ENCODE peak calls at places on chromosomes 2 and 18, in nine cellular contexts. V is IMR-90, Q is HL-60, D is AG10803, N is GM20000, E is heart left ventricle, J is GM12865, A is A673, F is kidney. C is an unnamed sample.

GRCh38 chr2:151374426-151374825 is 17.0 kb downstream of the TNFAIP6 start:
- DNase-seq in V (peak), Q (no peak), D (peak), N (peak), E (no peak), J (peak), A (peak), F (no peak), C (peak)

GRCh38 chr2:72153924-72154323 is 6.3 kb upstream of the CYP26B1 start:
- DNase-seq in V (no peak), Q (no peak), D (no peak), N (no peak), E (no peak), J (no peak), A (no peak), F (no peak), C (no peak)

GRCh38 chr2:199471443-199472057 is 13.8 kb upstream of the SATB2 start:
- DNase-seq in V (peak), Q (peak), D (peak), N (peak), E (no peak), J (peak), A (peak), F (peak), C (peak)

GRCh38 chr2:18455256-18455862 is 105.1 kb downstream of the RDH14 start:
- DNase-seq in V (peak), Q (no peak), D (peak), N (no peak), E (no peak), J (no peak), A (no peak), F (peak), C (peak)

GRCh38 chr18:64777561-64777960 is 628.7 kb upstream of the LINC00305 start:
- DNase-seq in V (no peak), Q (no peak), D (no peak), N (no peak), E (no peak), J (no peak), A (no peak), F (no peak), C (no peak)

GRCh38 chr18:6624271-6624670 is 105.2 kb upstream of the ARHGAP28 start:
- DNase-seq in V (peak), Q (no peak), D (peak), N (no peak), E (no peak), J (no peak), A (no peak), F (no peak), C (peak)

GRCh38 chr2:173059941-173060575 is 15.6 kb upstream of the MAP3K20 start:
- DNase-seq in V (peak), Q (no peak), D (peak), N (no peak), E (no peak), J (no peak), A (no peak), F (no peak), C (peak)

GRCh38 chr2:15938803-15939555 is 1.4 kb upstream of the MYCN start:
- DNase-seq in V (no peak), Q (no peak), D (no peak), N (no peak), E (no peak), J (no peak), A (no peak), F (no peak), C (no peak)

GRCh38 chr2:137118140-137118539 is 352.8 kb downstream of the THSD7B start:
- DNase-seq in V (no peak), Q (no peak), D (peak), N (no peak), E (no peak), J (no peak), A (no peak), F (no peak), C (peak)

GRCh38 chr2:869357-869871 is 81.2 kb upstream of the SNTG2 start:
- DNase-seq in V (no peak), Q (no peak), D (no peak), N (no peak), E (no peak), J (no peak), A (no peak), F (no peak), C (no peak)

GRCh38 chr2:110806053-110806452 is 73.7 kb downstream of the ACOXL start:
- DNase-seq in V (no peak), Q (no peak), D (no peak), N (peak), E (no peak), J (peak), A (no peak), F (no peak), C (no peak)

GRCh38 chr2:165283342-165283741 is 44.1 kb downstream of the SCN2A start:
- DNase-seq in V (no peak), Q (no peak), D (no peak), N (no peak), E (no peak), J (no peak), A (no peak), F (no peak), C (no peak)

GRCh38 chr18:53441761-53442414 is 782.6 kb downstream of the MBD2 start:
- DNase-seq in V (no peak), Q (no peak), D (no peak), N (no peak), E (no peak), J (no peak), A (peak), F (no peak), C (no peak)

GRCh38 chr2:130846686-130847375 is 10.1 kb downstream of the ARHGEF4 start:
- DNase-seq in V (peak), Q (no peak), D (no peak), N (no peak), E (no peak), J (no peak), A (no peak), F (peak), C (peak)

GRCh38 chr2:104120144-104120543 is 733.8 kb upstream of the POU3F3 start:
- DNase-seq in V (no peak), Q (no peak), D (no peak), N (no peak), E (no peak), J (no peak), A (no peak), F (no peak), C (no peak)

GRCh38 chr2:100199421-100199820 is 57.0 kb upstream of the AFF3 start:
- DNase-seq in V (no peak), Q (no peak), D (no peak), N (no peak), E (no peak), J (no peak), A (no peak), F (no peak), C (no peak)

GRCh38 chr2:112133344-112133743 is 4.8 kb upstream of the FBLN7 start:
- DNase-seq in V (no peak), Q (no peak), D (no peak), N (no peak), E (no peak), J (no peak), A (no peak), F (no peak), C (no peak)

GRCh38 chr2:218711550-218711929 is 905 bp downstream of the TTLL4 start:
- DNase-seq in V (peak), Q (no peak), D (peak), N (no peak), E (no peak), J (no peak), A (peak), F (no peak), C (no peak)

GRCh38 chr18:3121256-3121655 is 98.5 kb downstream of the MYOM1 start:
- DNase-seq in V (no peak), Q (no peak), D (no peak), N (no peak), E (no peak), J (peak), A (no peak), F (no peak), C (peak)

GRCh38 chr2:121242976-121243375 is 42.0 kb downstream of the TFCP2L1 start:
- DNase-seq in V (no peak), Q (no peak), D (no peak), N (no peak), E (no peak), J (no peak), A (no peak), F (peak), C (no peak)

GRCh38 chr2:11532434-11533055 is 1.3 kb upstream of the GREB1 start:
- DNase-seq in V (peak), Q (no peak), D (peak), N (no peak), E (no peak), J (peak), A (no peak), F (no peak), C (peak)

GRCh38 chr2:29314816-29315571 is 199.8 kb downstream of the CLIP4 start:
- DNase-seq in V (no peak), Q (peak), D (peak), N (peak), E (no peak), J (peak), A (peak), F (no peak), C (no peak)

GRCh38 chr18:777021-777420 is 35.0 kb downstream of the YES1 start:
- DNase-seq in V (peak), Q (no peak), D (peak), N (no peak), E (no peak), J (no peak), A (no peak), F (no peak), C (peak)

GRCh38 chr2:72793798-72794447 is 31.9 kb downstream of the EXOC6B start:
- DNase-seq in V (peak), Q (no peak), D (peak), N (no peak), E (peak), J (no peak), A (peak), F (no peak), C (peak)

GRCh38 chr18:31618801-31619200 is 27.1 kb downstream of the TTR start:
- DNase-seq in V (no peak), Q (no peak), D (no peak), N (no peak), E (no peak), J (no peak), A (no peak), F (no peak), C (no peak)

GRCh38 chr2:174124171-174124570 is 124.2 kb downstream of the OLA1 start:
- DNase-seq in V (peak), Q (no peak), D (no peak), N (no peak), E (no peak), J (peak), A (peak), F (no peak), C (no peak)

GRCh38 chr2:156565066-156565710 is 129.0 kb downstream of the GPD2 start:
- DNase-seq in V (peak), Q (no peak), D (peak), N (no peak), E (no peak), J (no peak), A (no peak), F (no peak), C (peak)

GRCh38 chr2:54942373-54942772 is 107.9 kb downstream of the RTN4 start:
- DNase-seq in V (no peak), Q (no peak), D (no peak), N (no peak), E (no peak), J (no peak), A (no peak), F (no peak), C (no peak)

GRCh38 chr2:191165190-191165643 is 14.4 kb upstream of the STAT4 start:
- DNase-seq in V (peak), Q (no peak), D (peak), N (peak), E (no peak), J (peak), A (peak), F (no peak), C (peak)

GRCh38 chr2:82084679-82085392 is 1780.3 kb upstream of the LRRTM1 start:
- DNase-seq in V (no peak), Q (no peak), D (no peak), N (no peak), E (no peak), J (no peak), A (no peak), F (no peak), C (no peak)

GRCh38 chr2:84487298-84487996 is 28.4 kb upstream of the SUCLG1 start:
- DNase-seq in V (peak), Q (no peak), D (peak), N (no peak), E (no peak), J (no peak), A (no peak), F (no peak), C (no peak)

DNA sequence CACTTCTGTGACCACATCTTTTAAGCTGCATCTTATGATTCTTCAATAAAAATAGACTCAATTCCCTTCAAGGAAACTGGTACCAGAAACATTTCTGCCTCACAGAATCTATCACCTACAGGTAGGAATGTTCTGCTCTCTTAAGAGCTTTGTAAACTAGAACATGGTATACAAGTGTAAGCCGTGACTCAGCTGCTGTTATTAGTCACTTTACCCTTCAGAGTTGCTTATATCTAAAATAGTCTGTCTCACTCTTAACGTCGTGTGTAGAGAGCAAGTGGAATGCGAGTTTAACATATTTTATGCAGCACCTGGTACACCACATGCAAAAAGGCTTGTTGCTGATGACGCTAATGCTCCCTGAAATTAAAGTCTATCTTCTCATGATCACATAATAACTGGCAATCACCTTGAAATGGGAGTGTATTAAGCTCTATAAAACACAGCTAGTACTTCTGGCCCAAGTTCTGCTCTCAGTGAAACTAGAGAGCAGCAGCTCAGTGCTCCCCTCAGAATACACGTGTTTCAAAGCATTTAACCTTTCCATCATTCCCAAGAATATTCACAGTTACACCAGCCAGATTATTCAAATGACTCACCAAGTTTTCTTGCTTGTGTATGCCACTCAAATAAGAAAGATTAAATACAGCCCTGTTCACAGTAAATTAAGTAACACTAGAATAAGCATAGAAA is 420.0 kb downstream of the ZEB2 start:
- DNase-seq in V (peak), Q (no peak), D (peak), N (no peak), E (no peak), J (no peak), A (no peak), F (no peak), C (peak)
- TF ChIP-seq CTCF in V (peak), Q (no peak), D (no peak), N (no peak), E (no peak), J (no peak), A (no peak), F (no peak), C (peak)

GRCh38 chr2:19809206-19809605 is 92.6 kb downstream of the TTC32 start:
- DNase-seq in V (no peak), Q (no peak), D (no peak), N (no peak), E (no peak), J (no peak), A (no peak), F (no peak), C (no peak)
- TF ChIP-seq CTCF in V (no peak), Q (no peak), D (no peak), N (no peak), E (no peak), J (no peak), A (no peak), F (no peak), C (no peak)

GRCh38 chr18:55783921-55784320 is 195.9 kb upstream of the TCF4 start:
- DNase-seq in V (no peak), Q (no peak), D (no peak), N (no peak), E (no peak), J (no peak), A (no peak), F (no peak), C (no peak)

GRCh38 chr18:55779711-55780590 is 192.0 kb upstream of the TCF4 start:
- DNase-seq in V (peak), Q (no peak), D (peak), N (peak), E (peak), J (peak), A (peak), F (peak), C (no peak)

GRCh38 chr18:55780591-55781071 is 192.6 kb upstream of the TCF4 start:
- DNase-seq in V (peak), Q (no peak), D (peak), N (peak), E (no peak), J (no peak), A (no peak), F (no peak), C (no peak)

GRCh38 chr18:55779461-55779710 is 191.4 kb upstream of the TCF4 start:
- DNase-seq in V (no peak), Q (no peak), D (peak), N (no peak), E (no peak), J (peak), A (peak), F (no peak), C (no peak)

GRCh38 chr18:55781481-55781957 is 193.5 kb upstream of the TCF4 start:
- DNase-seq in V (peak), Q (peak), D (peak), N (peak), E (peak), J (peak), A (peak), F (no peak), C (peak)
- TF ChIP-seq CTCF in V (peak), Q (peak), D (peak), N (no peak), E (peak), J (peak), A (peak), F (peak), C (peak)

GRCh38 chr18:41537666-41538065 is 417.4 kb upstream of the PIK3C3 start:
- DNase-seq in V (no peak), Q (no peak), D (no peak), N (no peak), E (no peak), J (no peak), A (no peak), F (no peak), C (no peak)

GRCh38 chr18:41530959-41531358 is 424.1 kb upstream of the PIK3C3 start:
- DNase-seq in V (no peak), Q (no peak), D (no peak), N (no peak), E (no peak), J (no peak), A (no peak), F (no peak), C (no peak)

GRCh38 chr18:41529093-41529492 is 425.9 kb upstream of the PIK3C3 start:
- DNase-seq in V (no peak), Q (no peak), D (no peak), N (no peak), E (no peak), J (no peak), A (peak), F (no peak), C (no peak)

GRCh38 chr18:41532344-41533086 is 422.5 kb upstream of the PIK3C3 start:
- DNase-seq in V (peak), Q (no peak), D (no peak), N (no peak), E (no peak), J (no peak), A (peak), F (no peak), C (no peak)
- TF ChIP-seq CTCF in V (peak), Q (no peak), D (no peak), N (no peak), E (peak), J (no peak), A (peak), F (no peak), C (peak)

DNA sequence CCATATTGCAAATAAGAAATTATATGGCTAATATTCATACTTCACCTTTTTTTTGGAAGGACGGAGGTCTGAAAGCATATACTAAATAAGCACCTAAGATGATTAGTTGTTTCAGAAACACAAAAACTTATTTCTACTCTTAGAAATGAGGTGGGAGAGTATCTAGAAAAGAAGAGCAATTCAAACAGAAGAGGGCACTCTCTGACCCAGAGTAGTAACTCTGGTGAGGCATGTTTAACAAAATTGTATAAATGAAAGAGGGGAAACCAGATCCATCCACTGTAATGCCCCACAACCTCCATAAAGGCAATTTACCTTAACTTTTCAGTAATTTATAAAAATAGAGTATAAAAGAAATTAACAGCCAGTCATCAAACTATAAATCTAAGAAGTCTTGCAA is 669.6 kb upstream of the VRK2 start:
- DNase-seq in V (no peak), Q (peak), D (peak), N (no peak), E (no peak), J (no peak), A (peak), F (no peak), C (no peak)
- TF ChIP-seq CTCF in V (peak), Q (no peak), D (peak), N (peak), E (no peak), J (no peak), A (peak), F (no peak), C (peak)

GRCh38 chr2:240429872-240430491 is 5.5 kb upstream of the GPC1 start:
- DNase-seq in V (no peak), Q (no peak), D (no peak), N (no peak), E (peak), J (no peak), A (no peak), F (peak), C (no peak)
- TF ChIP-seq CTCF in V (no peak), Q (no peak), D (no peak), N (no peak), E (no peak), J (no peak), A (no peak), F (no peak), C (no peak)

DNA sequence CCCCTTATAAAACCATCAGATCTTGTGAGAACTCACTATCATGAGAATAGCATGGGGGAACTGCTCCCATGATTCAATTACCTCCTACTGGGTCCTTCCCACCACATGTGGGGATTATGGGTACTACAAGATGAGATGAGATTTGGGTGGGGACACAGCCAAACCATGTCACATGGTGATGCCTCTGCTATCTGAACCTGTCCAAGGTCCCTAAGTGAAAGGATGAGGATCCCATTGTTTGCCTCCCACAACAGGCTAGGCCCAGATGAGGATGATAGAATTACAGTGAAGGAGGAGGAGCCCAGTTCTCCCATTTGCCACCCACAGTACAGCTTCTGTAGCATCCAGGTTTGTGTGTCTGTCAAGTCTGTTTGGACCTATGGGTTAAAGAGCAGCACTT is 65.4 kb downstream of the PRKCE start:
- DNase-seq in V (no peak), Q (no peak), D (no peak), N (no peak), E (no peak), J (no peak), A (no peak), F (no peak), C (no peak)
- TF ChIP-seq CTCF in V (no peak), Q (no peak), D (no peak), N (no peak), E (no peak), J (no peak), A (no peak), F (no peak), C (no peak)